ENCODE peak calls at places on chromosomes 2 and 18, in four cellular contexts. J is astrocyte, M is HEK293T, O is HT1080. H is an unnamed sample.

GRCh38 chr2:231191896-231192872 is 6.2 kb upstream of the ARMC9 start:
- DNase-seq in M (peak), J (peak), O (peak), H (peak)

GRCh38 chr2:229431331-229431954 is 160.4 kb upstream of the PID1 start:
- DNase-seq in O (peak), J (peak), M (no peak), H (no peak)

GRCh38 chr2:190315273-190315672 is 4.4 kb downstream of the HIBCH start:
- DNase-seq in J (no peak), M (no peak), O (no peak), H (no peak)

GRCh38 chr2:51003345-51004192 is 28.4 kb downstream of the NRXN1 start:
- DNase-seq in J (peak), O (peak), M (no peak), H (no peak)

GRCh38 chr2:236656721-236657120 is 87.1 kb downstream of the ACKR3 start:
- DNase-seq in O (no peak), M (no peak), J (no peak), H (no peak)

GRCh38 chr2:236028066-236028465 is 140.1 kb downstream of the GBX2 start:
- DNase-seq in O (no peak), J (no peak), M (no peak), H (no peak)

GRCh38 chr2:74835831-74836674 is 2.1 kb downstream of the HK2 start:
- DNase-seq in O (peak), J (peak), M (peak), H (no peak)

GRCh38 chr18:24080861-24081260 is 58.0 kb upstream of the CABYR start:
- DNase-seq in M (no peak), J (no peak), O (no peak), H (no peak)

GRCh38 chr2:236360486-236360885 is 96.3 kb upstream of the ASB18 start:
- DNase-seq in M (no peak), O (no peak), J (peak), H (no peak)

GRCh38 chr2:63056309-63057065 is 5.9 kb downstream of the OTX1 start:
- DNase-seq in O (no peak), J (no peak), M (no peak), H (no peak)

GRCh38 chr2:232142049-232142448 is 180.5 kb downstream of the DIS3L2 start:
- DNase-seq in J (peak), O (peak), M (peak), H (no peak)

GRCh38 chr2:196041786-196042185 is 26.9 kb downstream of the DNAH7 start:
- DNase-seq in J (no peak), O (no peak), M (no peak), H (no peak)

GRCh38 chr2:126949775-126950174 is 51.1 kb downstream of the TEX51 start:
- DNase-seq in J (no peak), O (no peak), M (no peak), H (no peak)

GRCh38 chr2:924701-925100 is 25.9 kb upstream of the SNTG2 start:
- DNase-seq in J (no peak), M (no peak), O (no peak), H (no peak)

GRCh38 chr2:201313362-201313761 is 43.8 kb downstream of the FLACC1 start:
- DNase-seq in J (no peak), O (no peak), M (no peak), H (no peak)

GRCh38 chr2:241507430-241508239 is 749 bp downstream of the STK25 start:
- DNase-seq in M (peak), J (no peak), O (no peak), H (peak)

GRCh38 chr2:120235681-120236080 is 12.5 kb upstream of the TMEM185B start:
- DNase-seq in J (no peak), O (no peak), M (no peak), H (no peak)

GRCh38 chr2:122031544-122032263 is 276.3 kb downstream of the TSN start:
- DNase-seq in J (no peak), O (no peak), M (no peak), H (no peak)

GRCh38 chr2:168311265-168311925 is 64.0 kb upstream of the STK39 start:
- DNase-seq in J (no peak), O (no peak), M (no peak), H (no peak)

GRCh38 chr2:175605989-175606841 is 395.9 kb downstream of the LNPK start:
- DNase-seq in J (no peak), M (no peak), O (no peak), H (no peak)

GRCh38 chr2:15243762-15244161 is 317.4 kb downstream of the NBAS start:
- DNase-seq in O (peak), J (peak), M (peak), H (no peak)

GRCh38 chr2:207790898-207791297 is 21.2 kb upstream of the FZD5 start:
- DNase-seq in O (no peak), M (no peak), J (no peak), H (no peak)

GRCh38 chr2:237604960-237605359 is 14.4 kb upstream of the RAB17 start:
- DNase-seq in O (no peak), M (peak), J (no peak), H (no peak)

GRCh38 chr2:8298783-8299182 is 383.1 kb upstream of the ID2 start:
- DNase-seq in M (no peak), J (no peak), O (no peak), H (peak)

GRCh38 chr18:66734451-66734850 is 130.6 kb upstream of the CDH19 start:
- DNase-seq in O (peak), M (no peak), J (peak), H (no peak)

GRCh38 chr2:107588960-107589542 is 237.6 kb upstream of the RGPD4 start:
- DNase-seq in O (peak), M (no peak), J (peak), H (no peak)

GRCh38 chr18:59079264-59079972 is 60.3 kb upstream of the SEC11C start:
- DNase-seq in J (no peak), M (peak), O (peak), H (no peak)

GRCh38 chr2:181878448-181878847 is 13.1 kb upstream of the ITPRID2 start:
- DNase-seq in J (no peak), O (no peak), M (no peak), H (no peak)

GRCh38 chr18:76495435-76496199 is 575 bp upstream of the ZNF516 start:
- DNase-seq in J (peak), O (no peak), M (no peak), H (no peak)

GRCh38 chr2:46578966-46579365 is 99.6 kb downstream of the TMEM247 start:
- DNase-seq in J (no peak), O (no peak), M (no peak), H (no peak)

GRCh38 chr2:240425236-240425615 is 10.2 kb upstream of the GPC1 start:
- DNase-seq in O (peak), J (no peak), M (no peak), H (no peak)

GRCh38 chr18:21406111-21406510 is 164.1 kb downstream of the GREB1L start:
- DNase-seq in J (peak), M (no peak), O (peak), H (no peak)

GRCh38 chr2:25445464-25445863 is 103.7 kb upstream of the DNMT3A start:
- DNase-seq in O (no peak), M (no peak), J (no peak), H (no peak)

GRCh38 chr2:202909394-202910192 is 1.9 kb downstream of the WDR12 start:
- DNase-seq in O (no peak), J (no peak), M (no peak), H (no peak)

GRCh38 chr2:150526827-150527226 is 39.4 kb upstream of the RND3 start:
- DNase-seq in J (peak), O (peak), M (no peak), H (no peak)

GRCh38 chr18:74435740-74436139 is 21.4 kb downstream of the DIPK1C start:
- DNase-seq in M (no peak), O (no peak), J (no peak), H (no peak)

GRCh38 chr2:85243101-85244072 is 84.4 kb downstream of the TGOLN2 start:
- DNase-seq in M (peak), J (no peak), O (no peak), H (peak)

GRCh38 chr2:241893265-241893664 is 23.7 kb downstream of the RTP5 start:
- DNase-seq in M (no peak), J (no peak), O (no peak), H (peak)

H was measured in lower lobe of right lung.